ENCODE peak calls at places on chromosomes 3 and 15, in five cellular contexts. P, L, A, D and B are unnamed samples.

GRCh38 chr3:185630182-185630622 is 44.1 kb downstream of the SENP2 start:
- DNase-seq in A (no peak), D (no peak), P (peak; percentile 53), L (no peak), B (peak; percentile 80)

GRCh38 chr15:57220220-57220619 is 156.1 kb upstream of the CGNL1 start:
- DNase-seq in L (peak; percentile 32), D (no peak), P (peak; percentile 85), A (no peak), B (no peak)

GRCh38 chr15:38682363-38682762 is 117.7 kb upstream of the RASGRP1 start:
- DNase-seq in A (no peak), P (no peak), D (no peak), L (no peak), B (no peak)

GRCh38 chr15:49190586-49190985 is 20.5 kb downstream of the GALK2 start:
- DNase-seq in A (no peak), L (no peak), D (no peak), P (no peak), B (no peak)

GRCh38 chr15:85592148-85592547 is 202.6 kb downstream of the KLHL25 start:
- DNase-seq in P (peak; percentile 86), A (no peak), D (no peak), L (peak; percentile 34), B (no peak)

GRCh38 chr3:11622846-11623550 is 20.7 kb downstream of the VGLL4 start:
- DNase-seq in D (no peak), L (no peak), P (no peak), A (no peak), B (no peak)

GRCh38 chr3:27224197-27224596 is 145.0 kb downstream of the NEK10 start:
- DNase-seq in A (no peak), L (no peak), D (no peak), P (peak; percentile 17), B (no peak)

GRCh38 chr3:72181231-72181630 is 396.3 kb upstream of the PROK2 start:
- DNase-seq in P (no peak), A (no peak), D (no peak), L (no peak), B (no peak)

GRCh38 chr3:196976891-196977420 is 8.3 kb upstream of the PIGZ start:
- DNase-seq in P (no peak), L (no peak), A (no peak), D (no peak), B (no peak)

GRCh38 chr3:58177747-58178527 is 32.8 kb downstream of the DNASE1L3 start:
- DNase-seq in D (peak; percentile 91), A (peak; percentile 51), P (peak; percentile 69), L (peak; percentile 93), B (peak; percentile 96)

GRCh38 chr15:91855684-91856553 is 2.4 kb downstream of the SLCO3A1 start:
- DNase-seq in P (no peak), L (peak; percentile 45), A (no peak), D (peak; percentile 68), B (no peak)

GRCh38 chr3:190862209-190863118 is at the start of gene GMNC:
- DNase-seq in D (peak; percentile 80), A (peak; percentile 82), L (peak; percentile 51), P (peak; percentile 48), B (peak; percentile 88)

GRCh38 chr3:13019706-13020105 is 53.5 kb downstream of the IQSEC1 start:
- DNase-seq in L (no peak), D (no peak), P (no peak), A (no peak), B (peak; percentile 59)

DNA sequence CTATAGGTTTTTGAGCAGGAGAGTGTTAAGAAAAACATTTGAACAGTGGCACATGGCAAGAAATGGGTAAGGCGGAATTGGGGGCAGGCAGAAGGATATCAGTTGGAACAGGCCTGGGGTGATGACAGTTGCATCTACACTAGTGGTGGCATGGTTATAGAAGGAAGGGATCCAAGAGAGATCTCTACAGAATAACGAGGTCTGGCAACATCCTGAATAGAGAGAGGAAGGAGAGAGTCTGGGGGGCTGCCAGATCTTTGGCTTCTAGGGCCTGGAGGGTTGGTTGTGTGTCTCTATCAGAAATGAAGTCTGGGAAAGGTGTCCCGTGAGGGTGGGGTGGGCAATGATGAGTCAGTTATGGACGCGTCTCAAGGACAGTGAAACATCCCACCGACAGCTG is 26.3 kb downstream of the FSTL1 start:
- DNase-seq in D (no peak), A (no peak), L (no peak), P (no peak), B (no peak)
- H3K4me1 ChIP-seq in D (peaks cover 7% of the 10 kb centered on the region), A (no peaks in the 10 kb centered on the region), L (peaks cover 70% of the 10 kb centered on the region), P (peaks cover 58% of the 10 kb centered on the region), B (peaks cover 20% of the 10 kb centered on the region)

GRCh38 chr3:105365171-105365535 is 1.6 kb upstream of the ALCAM start:
- DNase-seq in D (no peak), L (no peak), P (no peak), A (no peak), B (no peak)
- H3K9ac ChIP-seq in D (no peak overlapping the region), L (peak overlapping the region; percentile 94), P (peak overlapping the region; percentile 88), A (peak overlapping the region; percentile 86), B (peak overlapping the region; percentile 55)

GRCh38 chr15:69979269-69979668 is 118.4 kb downstream of the TLE3 start:
- DNase-seq in P (peak; percentile 18), L (no peak), D (peak; percentile 34), A (no peak), B (no peak)
- H3K27ac ChIP-seq in P (no peak overlapping the region), L (no peak overlapping the region), D (no peak overlapping the region), A (no peak overlapping the region), B (no peak overlapping the region)

GRCh38 chr3:128804817-128805166 is 74.6 kb upstream of the ACAD9 start:
- DNase-seq in L (no peak), D (no peak), P (no peak), A (no peak), B (no peak)
- H3K4me1 ChIP-seq in L (peaks cover 13% of the 10 kb centered on the region), D (no peaks in the 10 kb centered on the region), P (peaks cover 10% of the 10 kb centered on the region), A (no peaks in the 10 kb centered on the region), B (peaks cover 9% of the 10 kb centered on the region)

DNA sequence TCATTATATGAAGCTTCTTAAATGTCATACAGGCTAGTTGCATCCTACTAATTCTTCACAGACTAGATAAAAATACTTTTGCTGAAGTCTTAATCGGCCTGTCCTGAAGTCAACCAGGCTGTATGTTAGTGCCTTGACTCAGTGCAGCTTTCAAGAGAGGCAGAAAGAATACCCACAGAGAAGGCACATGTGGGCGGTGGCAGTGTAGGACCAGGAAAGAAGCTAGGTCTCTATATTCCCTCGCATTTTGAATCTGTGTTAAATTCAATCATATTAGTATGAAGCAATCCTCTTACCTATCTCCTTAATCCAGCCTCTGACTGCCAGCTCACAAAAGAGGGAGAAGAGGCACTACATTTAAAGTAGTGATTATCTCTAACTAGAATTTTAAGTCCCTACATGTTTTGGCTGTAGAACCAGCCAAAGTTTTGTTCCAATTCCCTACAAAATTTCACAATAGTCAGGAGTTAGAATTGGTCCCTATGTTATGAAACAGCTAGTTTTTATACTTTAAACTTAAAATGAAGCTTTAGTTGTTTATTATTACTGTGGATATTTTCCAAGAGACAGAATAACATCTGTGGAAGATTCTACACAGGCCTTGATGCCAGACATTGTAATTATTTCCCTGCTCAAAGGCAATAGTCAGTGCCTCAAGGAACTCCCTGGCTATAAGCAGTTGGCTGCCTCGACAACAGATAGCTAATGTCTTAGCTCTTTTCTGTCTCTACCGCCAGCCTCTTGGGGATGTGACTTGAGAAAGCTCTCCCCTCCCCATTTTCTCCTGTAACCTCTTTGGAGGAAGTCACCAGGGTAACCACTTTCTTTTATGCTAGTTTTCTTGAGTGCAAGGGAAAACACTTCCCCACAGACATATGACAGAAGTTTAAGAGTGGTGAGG is 31.9 kb downstream of the CRTC3 start:
- DNase-seq in P (peak; percentile 81), D (no peak), A (no peak), L (no peak), B (no peak)
- H3K9ac ChIP-seq in P (peak overlapping the region; percentile 48), D (no peak overlapping the region), A (no peak overlapping the region), L (peak overlapping the region; percentile 28), B (no peak overlapping the region)

GRCh38 chr3:141875374-141875892 is 1.0 kb upstream of the ATP1B3 start:
- DNase-seq in P (peak; percentile 74), A (peak; percentile 69), L (peak; percentile 88), D (peak; percentile 93), B (peak; percentile 92)
- H3K27ac ChIP-seq in P (peak overlapping the region; percentile 87), A (peak overlapping the region; percentile 91), L (peak overlapping the region; percentile 95), D (peak overlapping the region; percentile 90), B (peak overlapping the region; percentile 97)

DNA sequence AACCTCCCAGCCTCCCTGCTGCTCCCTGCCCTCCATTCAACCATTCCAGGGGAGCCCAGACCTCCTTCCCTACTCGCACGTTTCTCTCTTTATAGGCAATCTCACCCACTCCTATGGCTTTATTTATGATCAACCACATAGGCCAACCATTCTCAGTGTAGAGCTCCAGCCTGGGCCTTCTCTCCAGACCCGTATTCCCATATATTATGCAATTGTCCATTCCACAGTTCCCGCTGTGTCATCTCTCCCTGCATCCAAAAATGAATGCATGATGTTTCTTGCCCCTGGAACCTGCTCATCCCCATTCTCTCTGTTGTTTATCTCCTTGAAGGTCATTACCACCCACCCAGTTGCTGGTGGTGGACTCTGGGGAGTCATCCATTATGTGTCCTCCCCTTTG is 140.7 kb downstream of the LIPC start:
- DNase-seq in D (no peak), L (no peak), P (no peak), A (no peak), B (no peak)
- H3K4me1 ChIP-seq in D (no peaks in the 10 kb centered on the region), L (no peaks in the 10 kb centered on the region), P (no peaks in the 10 kb centered on the region), A (no peaks in the 10 kb centered on the region), B (no peaks in the 10 kb centered on the region)

GRCh38 chr15:70717237-70717793 is 46.0 kb downstream of the UACA start:
- DNase-seq in P (peak; percentile 42), D (no peak), A (no peak), L (no peak), B (no peak)

GRCh38 chr15:70714575-70714974 is 48.8 kb downstream of the UACA start:
- DNase-seq in A (no peak), P (no peak), L (no peak), D (no peak), B (no peak)

GRCh38 chr15:70710714-70711113 is 52.6 kb downstream of the UACA start:
- DNase-seq in L (no peak), A (no peak), D (no peak), P (no peak), B (no peak)

GRCh38 chr15:70715840-70716510 is 47.4 kb downstream of the UACA start:
- DNase-seq in D (no peak), A (no peak), P (peak; percentile 47), L (no peak), B (no peak)

GRCh38 chr15:70713547-70714414 is 49.6 kb downstream of the UACA start:
- DNase-seq in D (peak; percentile 33), A (no peak), P (peak; percentile 34), L (no peak), B (no peak)
- H3K9ac ChIP-seq in D (no peak overlapping the region), A (no peak overlapping the region), P (no peak overlapping the region), L (peak overlapping the region; percentile 53), B (peak overlapping the region; percentile 47)

DNA sequence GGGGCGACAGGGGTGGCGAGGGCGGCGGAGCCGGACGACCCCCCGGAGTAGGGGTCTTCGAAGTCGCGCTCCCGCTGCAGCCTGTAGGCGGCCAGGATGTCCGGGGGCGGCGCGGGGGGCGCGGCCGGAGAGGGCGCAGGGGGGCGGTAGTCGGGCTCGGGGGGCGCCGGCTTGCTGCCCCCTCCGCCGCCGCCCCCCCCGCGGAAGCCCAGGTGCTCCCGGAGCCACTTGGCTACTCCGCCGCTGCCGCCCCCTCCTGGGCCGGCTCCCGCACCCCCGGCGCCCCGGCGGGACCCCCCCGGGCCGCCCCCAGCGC is 230 bp downstream of the SHF start:
- DNase-seq in L (no peak), D (no peak), P (no peak), A (no peak), B (no peak)
- H3K27ac ChIP-seq in L (peak overlapping the region; percentile 87), D (no peak overlapping the region), P (no peak overlapping the region), A (no peak overlapping the region), B (no peak overlapping the region)

GRCh38 chr3:127040216-127040615 is 57.3 kb downstream of the PLXNA1 start:
- DNase-seq in A (no peak), D (no peak), L (no peak), P (no peak), B (peak; percentile 18)
- H3K4me1 ChIP-seq in A (peaks cover 31% of the 10 kb centered on the region), D (peaks cover 10% of the 10 kb centered on the region), L (peaks cover 3% of the 10 kb centered on the region), P (peaks cover 3% of the 10 kb centered on the region), B (peaks cover 30% of the 10 kb centered on the region)